ENCODE peak calls at places on chromosomes 12 and 14, in six cellular contexts. T, O, Q, Z, M and C are unnamed samples.

GRCh38 chr14:95285566-95285965 is 34.1 kb downstream of the CLMN start:
- DNase-seq in Z (no peak), M (no peak), T (no peak), Q (no peak), O (no peak), C (no peak)

GRCh38 chr12:26527702-26528101 is 305.3 kb downstream of the ITPR2 start:
- DNase-seq in Z (no peak), Q (no peak), T (no peak), M (no peak), O (no peak), C (no peak)

GRCh38 chr12:58491296-58491695 is 429.0 kb downstream of the LRIG3 start:
- DNase-seq in M (no peak), T (no peak), Z (peak; percentile 12), O (no peak), Q (no peak), C (no peak)

GRCh38 chr14:102249041-102249440 is 55.9 kb downstream of the MOK start:
- DNase-seq in M (no peak), Z (peak; percentile 80), T (no peak), O (no peak), Q (no peak), C (no peak)

GRCh38 chr12:94062796-94063635 is 85.4 kb upstream of the PLXNC1 start:
- DNase-seq in Z (no peak), O (no peak), Q (no peak), T (no peak), M (no peak), C (no peak)

GRCh38 chr12:50926415-50926814 is 25.9 kb upstream of the HIGD1C start:
- DNase-seq in O (no peak), Z (no peak), T (no peak), M (no peak), Q (no peak), C (no peak)

GRCh38 chr12:56994231-56994746 is 12.1 kb downstream of the ZBTB39 start:
- DNase-seq in T (no peak), Q (no peak), Z (no peak), O (no peak), M (no peak), C (no peak)

GRCh38 chr14:75851574-75851866 is 130.3 kb downstream of the TGFB3 start:
- DNase-seq in T (no peak), Q (no peak), M (no peak), Z (no peak), O (no peak), C (no peak)

GRCh38 chr14:73325630-73326299 is 88.5 kb downstream of the PAPLN start:
- DNase-seq in M (no peak), Z (no peak), Q (no peak), O (no peak), T (no peak), C (no peak)

GRCh38 chr12:12240671-12241345 is 26.0 kb downstream of the LRP6 start:
- DNase-seq in M (no peak), T (no peak), Q (no peak), O (no peak), Z (peak; percentile 31), C (no peak)

GRCh38 chr12:109731806-109732205 is 18.2 kb downstream of the FAM222A start:
- DNase-seq in O (no peak), T (no peak), M (no peak), Z (no peak), Q (no peak), C (no peak)

GRCh38 chr14:75009176-75009575 is 6.5 kb downstream of the EIF2B2 start:
- DNase-seq in O (no peak), Z (no peak), T (no peak), M (no peak), Q (no peak), C (no peak)

GRCh38 chr12:100995201-100995600 is 200.6 kb downstream of the ANO4 start:
- DNase-seq in M (no peak), T (peak; percentile 39), Z (peak; percentile 13), Q (no peak), O (no peak), C (no peak)

GRCh38 chr14:28461379-28461778 is 305.2 kb upstream of the FOXG1 start:
- DNase-seq in Q (no peak), M (no peak), Z (no peak), T (no peak), O (no peak), C (no peak)

GRCh38 chr14:49767473-49768300 is at the start of gene KLHDC2:
- DNase-seq in O (peak; percentile 90), M (peak; percentile 39), Q (peak; percentile 90), T (peak; percentile 95), Z (peak; percentile 62), C (peak; percentile 80)

GRCh38 chr12:32895688-32896437 is 714 bp downstream of the PKP2 start:
- DNase-seq in M (no peak), Q (no peak), O (no peak), T (no peak), Z (no peak), C (no peak)

GRCh38 chr12:49843871-49844437 is 1.0 kb upstream of the BCDIN3D start:
- DNase-seq in Z (no peak), O (no peak), T (no peak), Q (no peak), M (no peak), C (no peak)

GRCh38 chr14:77037886-77038511 is 9.5 kb upstream of the IRF2BPL start:
- DNase-seq in Q (peak; percentile 58), Z (no peak), T (no peak), O (no peak), M (no peak), C (no peak)

GRCh38 chr12:3332190-3332589 is 158.8 kb upstream of the PRMT8 start:
- DNase-seq in Q (no peak), M (no peak), T (no peak), Z (no peak), O (no peak), C (no peak)

GRCh38 chr14:26872510-26872909 is 274.7 kb upstream of the NOVA1 start:
- DNase-seq in M (no peak), Q (no peak), T (no peak), O (no peak), Z (peak; percentile 29), C (no peak)

GRCh38 chr14:32421781-32422180 is 92.7 kb downstream of the AKAP6 start:
- DNase-seq in Q (no peak), M (no peak), T (no peak), O (no peak), Z (no peak), C (no peak)

GRCh38 chr12:12466157-12466556 is 96.5 kb downstream of the DUSP16 start:
- DNase-seq in Q (no peak), T (no peak), Z (no peak), M (no peak), O (no peak), C (peak; percentile 68)

GRCh38 chr12:49339464-49339861 is 2.5 kb upstream of the C1QL4 start:
- DNase-seq in O (no peak), M (no peak), Z (no peak), T (no peak), Q (no peak), C (no peak)

GRCh38 chr12:132946507-132946820 is 9.6 kb downstream of the ZNF605 start:
- DNase-seq in Q (no peak), M (no peak), T (no peak), O (no peak), Z (no peak), C (no peak)

GRCh38 chr14:37969511-37969979 is 238.2 kb upstream of the SSTR1 start:
- DNase-seq in Z (no peak), T (no peak), M (no peak), Q (no peak), O (no peak), C (no peak)

GRCh38 chr12:128069359-128069997 is 197.5 kb upstream of the TMEM132C start:
- DNase-seq in T (peak; percentile 55), M (no peak), Z (peak; percentile 56), O (no peak), Q (no peak), C (no peak)

GRCh38 chr12:58934528-58934927 is 14.2 kb upstream of the LRIG3 start:
- DNase-seq in Q (no peak), Z (no peak), M (no peak), T (no peak), O (no peak), C (no peak)

GRCh38 chr12:2016862-2017723 is 12.8 kb upstream of the DCP1B start:
- DNase-seq in O (no peak), M (no peak), T (no peak), Q (no peak), Z (no peak), C (no peak)

GRCh38 chr12:45439039-45439438 is 223.1 kb downstream of the ANO6 start:
- DNase-seq in M (no peak), Z (no peak), T (no peak), Q (no peak), O (no peak), C (no peak)

GRCh38 chr12:79056775-79057174 is 192.2 kb downstream of the SYT1 start:
- DNase-seq in O (no peak), M (no peak), T (no peak), Z (no peak), Q (no peak), C (no peak)

GRCh38 chr14:64658201-64658600 is 46.0 kb upstream of the PLEKHG3 start:
- DNase-seq in Q (no peak), O (no peak), T (no peak), M (no peak), Z (no peak), C (no peak)

GRCh38 chr14:72434856-72435255 is 459.0 kb downstream of the DPF3 start:
- DNase-seq in Z (no peak), M (no peak), O (no peak), Q (no peak), T (no peak), C (no peak)

GRCh38 chr12:43029971-43030370 is 440.4 kb upstream of the PRICKLE1 start:
- DNase-seq in Z (peak; percentile 45), T (no peak), M (no peak), O (no peak), Q (no peak), C (no peak)

GRCh38 chr12:29088611-29089219 is 60.4 kb upstream of the FAR2 start:
- DNase-seq in Z (no peak), Q (no peak), T (no peak), M (no peak), O (no peak), C (no peak)